ENCODE peak calls at places on chromosome X, in six cellular contexts. H is psoas muscle, D is upper lobe of left lung, U is GM12864, Y is IMR-90, K is HFF-Myc. Q is an unnamed sample.

GRCh38 chrX:72021975-72022374 is 109.7 kb downstream of the RTL5 start:
- DNase-seq in H (no peak), Y (no peak), D (no peak), U (no peak), K (no peak), Q (no peak)

GRCh38 chrX:96721398-96721797 is 36.8 kb downstream of the DIAPH2 start:
- DNase-seq in K (no peak), Y (peak; percentile 36), H (no peak), D (no peak), U (peak; percentile 22), Q (no peak)

GRCh38 chrX:10414872-10415703 is 205.3 kb downstream of the MID1 start:
- DNase-seq in H (no peak), U (no peak), Y (peak; percentile 43), D (no peak), K (no peak), Q (peak; percentile 62)

GRCh38 chrX:22249371-22249770 is 23.3 kb upstream of the CBLL2 start:
- DNase-seq in Y (no peak), D (no peak), U (no peak), H (no peak), K (no peak), Q (no peak)

GRCh38 chrX:21723097-21723496 is 34.8 kb downstream of the SMPX start:
- DNase-seq in H (no peak), K (no peak), U (no peak), Y (peak; percentile 14), D (no peak), Q (no peak)

GRCh38 chrX:49257074-49257790 is 7.3 kb downstream of the FOXP3 start:
- DNase-seq in H (no peak), D (peak; percentile 31), Y (no peak), K (no peak), U (no peak), Q (no peak)

GRCh38 chrX:39689374-39690104 is 408.2 kb downstream of the BCOR start:
- DNase-seq in H (no peak), Y (no peak), U (no peak), K (no peak), D (no peak), Q (no peak)

GRCh38 chrX:133923548-133923947 is 61.8 kb downstream of the GPC3 start:
- DNase-seq in K (no peak), H (no peak), D (no peak), Y (no peak), U (no peak), Q (no peak)

GRCh38 chrX:3345281-3346081 is 971 bp downstream of the MXRA5 start:
- DNase-seq in U (no peak), H (peak; percentile 61), K (no peak), D (peak; percentile 83), Y (no peak), Q (peak; percentile 38)

GRCh38 chrX:15576019-15576418 is 24.7 kb downstream of the ACE2 start:
- DNase-seq in H (no peak), Y (peak; percentile 23), K (no peak), U (no peak), D (no peak), Q (no peak)

GRCh38 chrX:104254442-104255115 is at the start of gene ESX1:
- DNase-seq in H (no peak), Y (no peak), K (no peak), U (no peak), D (peak; percentile 24), Q (no peak)

GRCh38 chrX:41667631-41668030 is 21.1 kb upstream of the GPR34 start:
- DNase-seq in K (no peak), Y (no peak), D (no peak), U (no peak), H (no peak), Q (no peak)

GRCh38 chrX:41875142-41875541 is 48.2 kb downstream of the CASK start:
- DNase-seq in U (no peak), K (no peak), Y (peak; percentile 65), D (no peak), H (no peak), Q (no peak)

GRCh38 chrX:155768036-155768769 is 112.9 kb upstream of the VAMP7 start:
- DNase-seq in H (peak; percentile 55), Y (peak; percentile 35), K (no peak), U (no peak), D (peak; percentile 66), Q (peak; percentile 9)

GRCh38 chrX:16639966-16640365 is 10.0 kb upstream of the S100G start:
- DNase-seq in H (no peak), Y (no peak), U (no peak), D (no peak), K (no peak), Q (no peak)

GRCh38 chrX:12814434-12814833 is 23.2 kb downstream of the PRPS2 start:
- DNase-seq in K (peak; percentile 14), U (peak; percentile 45), H (no peak), D (no peak), Y (peak; percentile 62), Q (peak; percentile 66)

GRCh38 chrX:65634732-65635131 is 32.7 kb upstream of the MSN start:
- DNase-seq in Y (no peak), D (no peak), U (no peak), H (no peak), K (no peak), Q (no peak)

GRCh38 chrX:103520391-103520790 is 1.1 kb upstream of the RAB40A start:
- DNase-seq in D (no peak), H (no peak), Y (peak; percentile 71), K (no peak), U (no peak), Q (peak; percentile 73)

GRCh38 chrX:48667504-48667903 is 16.1 kb upstream of the WAS start:
- DNase-seq in H (no peak), D (no peak), U (no peak), K (no peak), Y (no peak), Q (no peak)

GRCh38 chrX:2523911-2524310 is 23.1 kb upstream of the DHRSX start:
- DNase-seq in U (no peak), Y (no peak), K (no peak), H (no peak), D (no peak), Q (no peak)

GRCh38 chrX:115949900-115950822 is 220.4 kb upstream of the AGTR2 start:
- DNase-seq in H (peak; percentile 58), D (no peak), Y (no peak), K (no peak), U (no peak), Q (no peak)

GRCh38 chrX:46447384-46447783 is 97.8 kb downstream of the ZNF674 start:
- DNase-seq in D (no peak), K (no peak), U (no peak), H (no peak), Y (peak; percentile 8), Q (peak; percentile 13)

GRCh38 chrX:10722804-10723364 is 102.5 kb upstream of the MID1 start:
- DNase-seq in U (peak; percentile 1), H (no peak), K (peak; percentile 20), Y (peak; percentile 67), D (no peak), Q (peak; percentile 62)

GRCh38 chrX:3939967-3940610 is 226.6 kb upstream of the PRKX start:
- DNase-seq in U (no peak), H (no peak), Y (peak; percentile 20), K (no peak), D (no peak), Q (peak; percentile 14)

GRCh38 chrX:66399273-66399672 is 235.2 kb downstream of the HEPH start:
- DNase-seq in D (no peak), K (no peak), U (no peak), H (no peak), Y (no peak), Q (no peak)

GRCh38 chrX:79366888-79367749 is at the start of gene ITM2A:
- DNase-seq in K (no peak), D (peak; percentile 37), Y (no peak), U (no peak), H (peak; percentile 67), Q (peak; percentile 3)

GRCh38 chrX:79365591-79365990 is 1.5 kb downstream of the ITM2A start:
- DNase-seq in Y (no peak), K (no peak), U (no peak), D (no peak), H (no peak), Q (no peak)

GRCh38 chrX:79361192-79361870 is 5.8 kb downstream of the ITM2A start:
- DNase-seq in U (no peak), D (no peak), K (no peak), Y (no peak), H (no peak), Q (no peak)

GRCh38 chrX:79366556-79366887 is 612 bp downstream of the ITM2A start:
- DNase-seq in H (no peak), U (no peak), Y (no peak), D (no peak), K (no peak), Q (no peak)

DNA sequence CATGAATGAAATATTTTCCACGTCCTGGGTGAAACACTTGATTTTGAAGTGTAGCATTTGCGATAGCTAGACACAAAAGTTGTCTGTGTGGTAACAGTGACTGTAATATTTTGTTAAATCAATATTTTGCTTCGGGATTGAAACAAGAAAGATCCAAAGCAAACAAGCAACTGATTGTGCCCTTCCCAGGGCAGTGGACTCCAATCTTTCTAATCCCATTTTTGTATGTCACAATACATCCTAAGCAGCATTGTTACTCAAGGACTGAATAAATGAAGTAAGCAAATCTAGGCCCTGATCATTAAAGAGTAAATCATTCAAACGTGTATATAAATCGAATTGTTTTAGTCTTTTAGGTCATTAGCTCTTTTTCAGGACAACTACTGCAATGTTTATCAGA is 2.8 kb downstream of the ITM2A start:
- DNase-seq in K (no peak), H (no peak), Y (no peak), U (no peak), D (no peak), Q (no peak)
- TF ChIP-seq CTCF in K (no peak), H (no peak), Y (no peak), U (no peak), D (no peak), Q (no peak)

DNA sequence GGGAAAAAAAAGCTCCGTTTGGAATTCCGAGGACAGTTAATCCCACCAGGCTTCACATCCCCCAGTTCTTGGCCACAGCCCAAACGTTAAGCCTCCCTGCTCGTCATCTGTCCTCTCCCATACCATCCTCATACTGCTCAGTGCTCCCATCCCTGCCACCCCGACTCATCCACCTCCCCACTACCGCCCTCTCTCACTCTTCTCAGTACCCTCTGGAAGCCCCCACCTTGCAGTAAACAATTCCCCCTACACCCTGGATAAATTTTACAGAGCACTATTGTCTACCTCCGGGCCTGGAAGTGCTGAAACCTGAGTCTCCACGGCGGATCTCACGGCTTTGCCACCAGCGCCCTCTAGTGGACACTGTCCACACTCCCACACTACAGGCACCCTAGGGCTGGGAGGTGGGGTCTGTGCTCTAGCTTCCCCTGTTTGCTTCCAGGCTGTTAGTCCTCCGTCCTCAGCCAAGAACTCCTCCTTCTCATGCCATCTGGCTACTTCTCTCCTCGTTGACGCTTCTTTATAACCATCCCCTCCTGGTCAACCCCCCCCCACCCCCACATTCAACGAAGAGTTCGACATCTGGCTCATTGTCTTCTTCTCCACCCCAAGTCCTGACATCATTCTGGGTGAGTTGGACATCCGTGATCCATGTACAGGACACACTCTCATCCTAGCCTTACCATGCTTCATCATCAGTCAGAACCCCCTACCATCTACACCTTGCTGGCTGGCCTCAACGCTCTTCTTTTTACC is 54.5 kb downstream of the RTL9 start:
- DNase-seq in K (no peak), H (peak; percentile 79), Y (peak; percentile 65), U (no peak), D (no peak), Q (peak; percentile 72)
- H3K4me3 ChIP-seq in K (no peak overlapping the region), H (peak overlapping the region; percentile 41), Y (no peak overlapping the region), U (no peak overlapping the region), D (no peak overlapping the region), Q (no peak overlapping the region)

GRCh38 chrX:140918398-140919043 is 83.9 kb upstream of the SPANXB1 start:
- DNase-seq in H (no peak), D (no peak), Y (peak; percentile 54), U (peak; percentile 3), K (peak; percentile 20), Q (peak; percentile 81)
- TF ChIP-seq CTCF in H (peak; percentile 25), D (no peak), Y (peak; percentile 92), U (peak; percentile 44), K (peak; percentile 37), Q (peak; percentile 51)

GRCh38 chrX:83511208-83511607 is 3.1 kb downstream of the POU3F4 start:
- DNase-seq in U (no peak), K (no peak), Y (no peak), H (no peak), D (peak; percentile 30), Q (no peak)
- H3K4me3 ChIP-seq in U (no peak overlapping the region), K (no peak overlapping the region), Y (no peak overlapping the region), H (no peak overlapping the region), D (no peak overlapping the region), Q (no peak overlapping the region)

Q was measured in cardiac fibroblast.